ENCODE peak calls at places on chromosomes 5 and 9, in nine cellular contexts. G is lung, Y is heart right ventricle, Z is HFF-Myc, X is kidney epithelial cell, M is RWPE2, N is PC-9, A is fibroblast of lung, W is cardiac fibroblast. B is an unnamed sample.

GRCh38 chr5:172142709-172143215 is 45.3 kb downstream of the STK10 start:
- DNase-seq in A (no peak), W (peak; percentile 25), X (no peak), N (no peak), Y (no peak), G (no peak), Z (no peak), M (peak; percentile 20), B (no peak)

GRCh38 chr9:33329996-33330395 is 39.7 kb downstream of the NFX1 start:
- DNase-seq in Z (no peak), N (no peak), G (no peak), W (peak; percentile 64), X (no peak), A (peak; percentile 91), Y (no peak), M (no peak), B (no peak)

GRCh38 chr5:849651-850301 is 1.0 kb downstream of the ZDHHC11 start:
- DNase-seq in X (no peak), Z (no peak), A (no peak), W (no peak), G (peak; percentile 61), Y (peak; percentile 47), M (peak; percentile 65), N (no peak), B (no peak)

GRCh38 chr9:136746621-136747020 is 1.7 kb downstream of the LCN6 start:
- DNase-seq in G (no peak), A (no peak), W (no peak), M (no peak), X (no peak), Z (no peak), N (no peak), Y (no peak), B (no peak)

GRCh38 chr5:129113867-129114266 is 19.3 kb downstream of the ISOC1 start:
- DNase-seq in X (no peak), Z (no peak), G (no peak), Y (no peak), W (no peak), N (no peak), M (no peak), A (no peak), B (no peak)

GRCh38 chr5:139457653-139458306 is 4.8 kb downstream of the ECSCR start:
- DNase-seq in Y (no peak), N (no peak), Z (no peak), M (no peak), W (no peak), X (no peak), G (no peak), A (no peak), B (no peak)

GRCh38 chr5:55231476-55232193 is 1.8 kb downstream of the CCNO start:
- DNase-seq in M (no peak), G (no peak), N (no peak), X (no peak), A (peak; percentile 45), Y (no peak), W (no peak), Z (no peak), B (no peak)

GRCh38 chr5:130136300-130136699 is 232.0 kb downstream of the CHSY3 start:
- DNase-seq in N (no peak), Z (no peak), W (peak; percentile 55), Y (no peak), A (peak; percentile 19), M (no peak), G (no peak), X (no peak), B (no peak)

GRCh38 chr9:105248691-105249090 is 4.2 kb downstream of the SLC44A1 start:
- DNase-seq in G (no peak), M (no peak), A (no peak), Y (no peak), N (no peak), Z (no peak), X (no peak), W (no peak), B (no peak)

GRCh38 chr9:111148390-111148993 is 110.2 kb upstream of the LPAR1 start:
- DNase-seq in Y (no peak), X (no peak), Z (no peak), A (peak; percentile 42), W (peak; percentile 59), G (no peak), N (no peak), M (no peak), B (no peak)
- TF ChIP-seq CTCF in Y (no peak), X (no peak), Z (no peak), A (no peak), W (no peak), G (no peak), N (no peak), M (no peak), B (no peak)

DNA sequence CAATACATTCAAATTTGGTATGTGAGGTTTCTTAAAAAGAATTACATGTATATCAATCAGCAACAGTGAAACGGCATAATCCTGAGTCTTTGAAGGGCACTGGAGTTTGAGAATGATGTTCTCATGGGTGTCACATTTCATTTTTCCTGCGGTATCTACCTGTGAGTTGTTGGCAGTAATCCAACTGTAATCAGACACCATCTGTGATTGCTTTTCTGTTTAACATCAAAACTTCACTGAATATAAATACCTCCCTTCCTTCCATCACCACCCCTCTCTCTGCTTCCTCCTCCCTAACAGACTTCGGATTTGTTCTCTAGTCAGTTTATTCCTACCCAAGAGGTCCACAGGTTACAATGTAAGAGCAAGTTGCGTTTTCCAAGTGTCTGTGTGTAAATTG is 275.2 kb upstream of the PCSK5 start:
- DNase-seq in X (no peak), W (no peak), Y (no peak), Z (no peak), G (no peak), M (no peak), N (no peak), A (no peak), B (no peak)
- H3K4me3 ChIP-seq in X (no peak overlapping the region), W (no peak overlapping the region), Y (no peak overlapping the region), Z (no peak overlapping the region), G (no peak overlapping the region), M (no peak overlapping the region), N (no peak overlapping the region), A (no peak overlapping the region), B (no peak overlapping the region)

DNA sequence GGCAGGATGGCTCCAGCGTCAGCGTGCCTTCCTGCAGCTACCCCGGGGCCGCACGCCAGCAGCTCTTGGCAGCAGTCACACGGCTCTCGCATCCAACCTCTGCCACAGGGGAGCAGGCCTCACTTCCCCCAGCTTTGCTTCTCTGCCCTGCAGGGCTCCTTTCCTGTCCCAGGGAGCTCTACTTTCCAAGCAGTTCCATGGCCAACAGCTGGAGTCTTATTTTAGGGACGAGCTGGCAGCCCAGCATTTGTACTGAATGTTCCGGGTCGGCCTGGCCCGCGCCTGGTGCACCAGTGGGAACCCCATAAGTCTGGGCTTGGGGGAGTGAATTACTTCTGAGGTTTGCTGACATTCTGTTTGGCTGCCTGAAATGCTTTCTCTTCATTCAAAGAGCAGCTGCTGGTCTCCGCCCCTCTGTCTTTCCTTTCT is 34.6 kb downstream of the GADD45G start:
- DNase-seq in G (no peak), M (no peak), Z (no peak), A (no peak), N (no peak), W (peak; percentile 38), X (no peak), Y (peak; percentile 75), B (no peak)
- TF ChIP-seq CTCF in G (no peak), M (no peak), Z (no peak), A (no peak), N (no peak), W (no peak), X (no peak), Y (no peak), B (no peak)

DNA sequence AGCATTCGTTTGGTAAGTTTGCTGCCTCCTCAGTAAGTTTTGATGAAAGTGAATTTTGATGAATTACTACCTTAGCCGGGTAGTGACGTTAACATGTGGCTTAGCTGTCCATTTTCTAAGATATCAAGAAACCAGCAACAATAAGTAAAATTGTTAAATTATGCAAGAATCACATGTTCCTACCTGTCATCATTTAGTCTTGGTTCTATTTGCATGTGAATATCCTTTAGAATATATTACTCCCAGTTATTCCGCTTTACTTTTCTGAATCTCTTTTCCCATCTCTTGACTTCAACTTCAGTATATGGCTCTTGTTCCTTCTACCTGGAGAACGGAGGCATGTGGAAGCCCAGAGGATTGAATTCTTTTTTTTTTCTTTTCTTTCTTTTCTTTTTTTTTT is 59.4 kb downstream of the DOCK8 start:
- DNase-seq in M (no peak), W (no peak), Y (no peak), A (no peak), Z (no peak), N (no peak), X (no peak), G (no peak), B (no peak)
- H3K4me3 ChIP-seq in M (no peak overlapping the region), W (no peak overlapping the region), Y (no peak overlapping the region), A (no peak overlapping the region), Z (no peak overlapping the region), N (no peak overlapping the region), X (no peak overlapping the region), G (no peak overlapping the region), B (no peak overlapping the region)